ENCODE peak calls at places on chromosomes 5 and 9, in five cellular contexts. One of them, this sample, is unnamed.

GRCh38 chr9:136690841-136691261 is 3.6 kb upstream of the AGPAT2 start:
- DNase-seq in HepG2: no peak
- DNase-seq in SK-N-SH: no peak
- DNase-seq in K562: no peak
- DNase-seq in IMR-90: no peak
- DNase-seq in this sample: no peak

GRCh38 chr5:44388504-44389409 is 463 bp downstream of the FGF10 start:
- DNase-seq in HepG2: no peak
- DNase-seq in K562: no peak
- DNase-seq in SK-N-SH: no peak
- DNase-seq in IMR-90: peak
- DNase-seq in this sample: no peak

GRCh38 chr9:74858753-74859414 is 28.8 kb downstream of the TRPM6 start:
- DNase-seq in IMR-90: peak
- DNase-seq in HepG2: no peak
- DNase-seq in K562: peak
- DNase-seq in SK-N-SH: no peak
- DNase-seq in this sample: no peak

GRCh38 chr5:174338204-174339010 is 292.9 kb downstream of the NSG2 start:
- DNase-seq in HepG2: no peak
- DNase-seq in SK-N-SH: peak
- DNase-seq in K562: no peak
- DNase-seq in IMR-90: no peak
- DNase-seq in this sample: no peak

GRCh38 chr5:4453650-4454049 is 686.5 kb upstream of the ADAMTS16 start:
- DNase-seq in HepG2: no peak
- DNase-seq in K562: no peak
- DNase-seq in SK-N-SH: no peak
- DNase-seq in IMR-90: no peak
- DNase-seq in this sample: no peak

GRCh38 chr9:94082553-94082952 is 1.7 kb upstream of the PTPDC1 start:
- DNase-seq in IMR-90: no peak
- DNase-seq in SK-N-SH: no peak
- DNase-seq in K562: no peak
- DNase-seq in HepG2: no peak
- DNase-seq in this sample: no peak

GRCh38 chr5:109865636-109866035 is 175.9 kb downstream of the MAN2A1 start:
- DNase-seq in IMR-90: peak
- DNase-seq in HepG2: peak
- DNase-seq in SK-N-SH: no peak
- DNase-seq in K562: peak
- DNase-seq in this sample: no peak

GRCh38 chr9:5953743-5954707 is 61.4 kb downstream of the RANBP6 start:
- DNase-seq in SK-N-SH: no peak
- DNase-seq in K562: peak
- DNase-seq in IMR-90: peak
- DNase-seq in HepG2: no peak
- DNase-seq in this sample: no peak

GRCh38 chr9:36597412-36598178 is 24.9 kb downstream of the MELK start:
- DNase-seq in HepG2: peak
- DNase-seq in SK-N-SH: peak
- DNase-seq in K562: peak
- DNase-seq in IMR-90: peak
- DNase-seq in this sample: no peak

GRCh38 chr5:398475-399295 is 44.3 kb upstream of the EXOC3 start:
- DNase-seq in IMR-90: no peak
- DNase-seq in K562: no peak
- DNase-seq in SK-N-SH: peak
- DNase-seq in HepG2: no peak
- DNase-seq in this sample: no peak

GRCh38 chr5:89106479-89106878 is 223.5 kb upstream of the MEF2C start:
- DNase-seq in HepG2: no peak
- DNase-seq in K562: no peak
- DNase-seq in IMR-90: no peak
- DNase-seq in SK-N-SH: no peak
- DNase-seq in this sample: no peak

GRCh38 chr5:160846642-160847041 is 5.4 kb downstream of the ATP10B start:
- DNase-seq in SK-N-SH: no peak
- DNase-seq in K562: no peak
- DNase-seq in HepG2: no peak
- DNase-seq in IMR-90: no peak
- DNase-seq in this sample: no peak

GRCh38 chr5:73189816-73190451 is 16.9 kb downstream of the TMEM174 start:
- DNase-seq in IMR-90: peak
- DNase-seq in K562: peak
- DNase-seq in SK-N-SH: no peak
- DNase-seq in HepG2: no peak
- DNase-seq in this sample: no peak

GRCh38 chr9:16309350-16310271 is 560.9 kb downstream of the BNC2 start:
- DNase-seq in IMR-90: peak
- DNase-seq in HepG2: no peak
- DNase-seq in K562: no peak
- DNase-seq in SK-N-SH: no peak
- DNase-seq in this sample: no peak

GRCh38 chr9:132749316-132749715 is 79.1 kb downstream of the GTF3C4 start:
- DNase-seq in K562: no peak
- DNase-seq in SK-N-SH: no peak
- DNase-seq in HepG2: no peak
- DNase-seq in IMR-90: no peak
- DNase-seq in this sample: no peak

GRCh38 chr9:106203832-106204516 is 509.6 kb downstream of the TMEM38B start:
- DNase-seq in K562: no peak
- DNase-seq in IMR-90: no peak
- DNase-seq in SK-N-SH: no peak
- DNase-seq in HepG2: no peak
- DNase-seq in this sample: no peak

GRCh38 chr9:118618744-118619299 is 750.4 kb downstream of the BRINP1 start:
- DNase-seq in K562: no peak
- DNase-seq in SK-N-SH: no peak
- DNase-seq in HepG2: no peak
- DNase-seq in IMR-90: no peak
- DNase-seq in this sample: no peak

GRCh38 chr9:98742325-98743280 is 33.9 kb upstream of the GABBR2 start:
- DNase-seq in K562: no peak
- DNase-seq in HepG2: no peak
- DNase-seq in SK-N-SH: no peak
- DNase-seq in IMR-90: peak
- DNase-seq in this sample: no peak

GRCh38 chr5:134106991-134107701 is 7.3 kb upstream of the TCF7 start:
- DNase-seq in HepG2: no peak
- DNase-seq in SK-N-SH: peak
- DNase-seq in K562: no peak
- DNase-seq in IMR-90: no peak
- DNase-seq in this sample: no peak
- TF ChIP-seq MXI1 in HepG2: no peak
- TF ChIP-seq MXI1 in SK-N-SH: peak
- TF ChIP-seq MXI1 in K562: no peak
- TF ChIP-seq MXI1 in IMR-90: no peak
- TF ChIP-seq MXI1 in this sample: no peak

DNA sequence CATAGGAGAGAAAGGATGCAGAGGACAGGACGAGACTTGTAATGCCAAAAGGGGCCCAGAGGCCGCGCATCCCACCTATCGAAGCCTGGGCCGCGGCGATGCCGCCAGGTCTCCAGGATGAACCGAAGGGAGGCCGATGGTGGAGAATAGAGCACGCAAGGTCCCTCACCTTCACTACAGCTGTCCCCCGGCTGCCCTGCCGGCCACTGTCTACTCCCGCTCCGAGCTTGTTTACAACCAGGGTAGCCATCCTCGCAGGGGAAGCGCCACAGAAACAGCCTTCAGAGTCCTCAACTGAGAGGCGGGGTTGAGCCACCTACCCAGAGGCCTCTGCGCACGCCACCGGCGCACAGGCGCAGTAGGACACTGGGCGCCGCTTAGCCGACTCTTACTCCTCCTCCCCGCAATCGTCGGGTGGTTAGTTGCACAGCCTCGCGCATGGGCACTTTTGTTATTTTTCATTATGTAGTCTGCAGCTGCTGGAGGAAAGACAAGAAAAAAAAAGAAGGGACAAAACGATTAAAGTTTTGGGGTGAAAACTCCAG is at the start of gene TRIM23:
- DNase-seq in SK-N-SH: peak
- DNase-seq in K562: peak
- DNase-seq in IMR-90: peak
- DNase-seq in HepG2: peak
- DNase-seq in this sample: peak
- TF ChIP-seq MXI1 in SK-N-SH: peak
- TF ChIP-seq MXI1 in K562: no peak
- TF ChIP-seq MXI1 in IMR-90: peak
- TF ChIP-seq MXI1 in HepG2: peak
- TF ChIP-seq MXI1 in this sample: peak

GRCh38 chr9:90065001-90065400 is 460.2 kb downstream of the GADD45G start:
- DNase-seq in IMR-90: no peak
- DNase-seq in SK-N-SH: no peak
- DNase-seq in HepG2: no peak
- DNase-seq in K562: no peak
- DNase-seq in this sample: no peak
- TF ChIP-seq MXI1 in IMR-90: no peak
- TF ChIP-seq MXI1 in SK-N-SH: no peak
- TF ChIP-seq MXI1 in HepG2: no peak
- TF ChIP-seq MXI1 in K562: no peak
- TF ChIP-seq MXI1 in this sample: no peak

GRCh38 chr9:18018241-18018640 is 439.4 kb downstream of the SH3GL2 start:
- DNase-seq in SK-N-SH: no peak
- DNase-seq in K562: no peak
- DNase-seq in HepG2: no peak
- DNase-seq in IMR-90: no peak
- DNase-seq in this sample: no peak
- TF ChIP-seq MXI1 in SK-N-SH: no peak
- TF ChIP-seq MXI1 in K562: no peak
- TF ChIP-seq MXI1 in HepG2: no peak
- TF ChIP-seq MXI1 in IMR-90: no peak
- TF ChIP-seq MXI1 in this sample: no peak

GRCh38 chr5:42495908-42496307 is 72.7 kb downstream of the GHR start:
- DNase-seq in IMR-90: no peak
- DNase-seq in SK-N-SH: no peak
- DNase-seq in HepG2: no peak
- DNase-seq in K562: no peak
- DNase-seq in this sample: no peak

GRCh38 chr5:42491699-42492098 is 68.5 kb downstream of the GHR start:
- DNase-seq in HepG2: no peak
- DNase-seq in K562: no peak
- DNase-seq in IMR-90: no peak
- DNase-seq in SK-N-SH: no peak
- DNase-seq in this sample: no peak

GRCh38 chr5:42496397-42497156 is 73.3 kb downstream of the GHR start:
- DNase-seq in K562: no peak
- DNase-seq in SK-N-SH: no peak
- DNase-seq in IMR-90: no peak
- DNase-seq in HepG2: no peak
- DNase-seq in this sample: no peak

GRCh38 chr5:42492978-42493377 is 69.7 kb downstream of the GHR start:
- DNase-seq in IMR-90: no peak
- DNase-seq in HepG2: no peak
- DNase-seq in SK-N-SH: no peak
- DNase-seq in K562: no peak
- DNase-seq in this sample: no peak

GRCh38 chr5:42494414-42494813 is 71.2 kb downstream of the GHR start:
- DNase-seq in HepG2: no peak
- DNase-seq in IMR-90: peak
- DNase-seq in K562: no peak
- DNase-seq in SK-N-SH: no peak
- DNase-seq in this sample: no peak
- TF ChIP-seq MXI1 in HepG2: no peak
- TF ChIP-seq MXI1 in IMR-90: no peak
- TF ChIP-seq MXI1 in K562: no peak
- TF ChIP-seq MXI1 in SK-N-SH: no peak
- TF ChIP-seq MXI1 in this sample: no peak

GRCh38 chr9:137968235-137968634 is 90.7 kb downstream of the CACNA1B start:
- DNase-seq in IMR-90: no peak
- DNase-seq in SK-N-SH: peak
- DNase-seq in K562: peak
- DNase-seq in HepG2: no peak
- DNase-seq in this sample: no peak
- TF ChIP-seq MXI1 in IMR-90: no peak
- TF ChIP-seq MXI1 in SK-N-SH: no peak
- TF ChIP-seq MXI1 in K562: no peak
- TF ChIP-seq MXI1 in HepG2: no peak
- TF ChIP-seq MXI1 in this sample: no peak

GRCh38 chr5:3309538-3309937 is 286.1 kb upstream of the IRX1 start:
- DNase-seq in HepG2: no peak
- DNase-seq in K562: no peak
- DNase-seq in SK-N-SH: no peak
- DNase-seq in IMR-90: no peak
- DNase-seq in this sample: no peak

GRCh38 chr5:3310551-3311340 is 284.9 kb upstream of the IRX1 start:
- DNase-seq in K562: no peak
- DNase-seq in HepG2: peak
- DNase-seq in IMR-90: no peak
- DNase-seq in SK-N-SH: no peak
- DNase-seq in this sample: no peak

GRCh38 chr5:3305432-3305831 is 290.2 kb upstream of the IRX1 start:
- DNase-seq in SK-N-SH: no peak
- DNase-seq in K562: no peak
- DNase-seq in HepG2: no peak
- DNase-seq in IMR-90: no peak
- DNase-seq in this sample: no peak

GRCh38 chr5:3311443-3311842 is 284.2 kb upstream of the IRX1 start:
- DNase-seq in SK-N-SH: no peak
- DNase-seq in IMR-90: no peak
- DNase-seq in K562: no peak
- DNase-seq in HepG2: no peak
- DNase-seq in this sample: no peak

DNA sequence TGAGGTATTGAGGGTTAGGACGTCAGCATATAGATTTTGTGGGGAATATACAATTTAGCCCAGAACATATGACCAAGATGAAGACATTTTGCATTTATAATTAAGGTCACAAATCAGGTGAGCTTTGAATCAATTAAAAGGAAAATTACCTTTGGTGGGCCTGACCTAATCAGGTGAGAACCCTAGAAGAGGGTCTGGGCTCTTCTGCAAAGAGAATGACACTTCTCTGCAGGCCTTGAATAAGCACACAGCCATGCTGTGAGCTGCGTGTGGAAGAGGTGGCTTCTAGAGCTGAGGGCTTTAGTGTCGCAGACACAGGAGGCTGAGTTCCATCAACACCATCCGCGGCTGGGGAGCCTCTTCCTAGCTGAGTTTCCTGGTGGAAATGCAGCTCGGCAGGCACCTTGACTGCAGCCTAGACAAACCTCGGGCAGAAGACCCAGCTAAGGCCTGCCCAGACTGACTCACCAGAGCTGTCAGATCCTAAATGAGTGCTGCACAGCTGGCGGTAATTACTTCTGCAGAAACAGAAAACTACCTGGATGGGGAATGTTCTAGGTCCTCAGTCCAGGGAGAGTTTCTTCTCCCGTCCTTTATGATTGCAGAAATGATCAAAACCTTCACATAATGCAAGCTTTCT is 287.5 kb upstream of the IRX1 start:
- DNase-seq in HepG2: no peak
- DNase-seq in SK-N-SH: no peak
- DNase-seq in IMR-90: no peak
- DNase-seq in K562: no peak
- DNase-seq in this sample: no peak
- TF ChIP-seq MXI1 in HepG2: no peak
- TF ChIP-seq MXI1 in SK-N-SH: no peak
- TF ChIP-seq MXI1 in IMR-90: no peak
- TF ChIP-seq MXI1 in K562: no peak
- TF ChIP-seq MXI1 in this sample: no peak